ENCODE peak calls at places on chromosome 3, in five cellular contexts. F, I, W, X and P are unnamed samples.

GRCh38 chr3:4687167-4687566 is 194.0 kb downstream of the ITPR1 start:
- DNase-seq in F (no peak), X (no peak), I (no peak), W (peak; percentile 25), P (no peak)

GRCh38 chr3:144018776-144019175 is 47.2 kb downstream of the DIPK2A start:
- DNase-seq in I (no peak), X (no peak), F (no peak), W (no peak), P (no peak)

GRCh38 chr3:12979947-12980487 is 93.2 kb downstream of the IQSEC1 start:
- DNase-seq in W (no peak), I (no peak), X (no peak), F (no peak), P (no peak)

GRCh38 chr3:120985242-120985641 is 77.2 kb downstream of the STXBP5L start:
- DNase-seq in X (no peak), I (no peak), W (no peak), F (no peak), P (no peak)

GRCh38 chr3:66138336-66139234 is 82.2 kb upstream of the SLC25A26 start:
- DNase-seq in X (no peak), F (peak; percentile 67), W (peak; percentile 65), I (peak; percentile 72), P (peak; percentile 48)

GRCh38 chr3:43580181-43580580 is 41.6 kb downstream of the ANO10 start:
- DNase-seq in W (no peak), X (no peak), F (no peak), I (no peak), P (no peak)

GRCh38 chr3:57974796-57975388 is 33.3 kb upstream of the FLNB start:
- DNase-seq in X (no peak), F (no peak), I (no peak), W (peak; percentile 96), P (no peak)

GRCh38 chr3:141605883-141606282 is 119.1 kb downstream of the RASA2 start:
- DNase-seq in F (no peak), W (no peak), X (no peak), I (no peak), P (no peak)

GRCh38 chr3:165159760-165160421 is 36.3 kb downstream of the SLITRK3 start:
- DNase-seq in I (no peak), W (no peak), F (no peak), X (no peak), P (no peak)

GRCh38 chr3:106628407-106628806 is 748.8 kb upstream of the CCDC54 start:
- DNase-seq in X (no peak), I (no peak), W (no peak), F (no peak), P (no peak)

GRCh38 chr3:21158801-21159564 is 592.0 kb downstream of the ZNF385D start:
- DNase-seq in I (no peak), W (no peak), X (no peak), F (no peak), P (no peak)

GRCh38 chr3:56836276-56837163 is 34.8 kb upstream of the ARHGEF3 start:
- DNase-seq in I (no peak), F (no peak), X (no peak), W (peak; percentile 46), P (no peak)

GRCh38 chr3:37628711-37629301 is 232.9 kb upstream of the CTDSPL start:
- DNase-seq in W (no peak), F (no peak), I (peak; percentile 47), X (no peak), P (no peak)

GRCh38 chr3:24025805-24026204 is 80.7 kb downstream of the NR1D2 start:
- DNase-seq in X (no peak), F (no peak), W (no peak), I (no peak), P (no peak)

GRCh38 chr3:101824691-101825090 is 24.6 kb upstream of the NFKBIZ start:
- DNase-seq in W (no peak), F (no peak), I (no peak), X (no peak), P (no peak)

GRCh38 chr3:42911551-42911950 is 5.6 kb downstream of the ZNF662 start:
- DNase-seq in I (no peak), W (no peak), F (no peak), X (no peak), P (no peak)

GRCh38 chr3:46887980-46888494 is 10.5 kb downstream of the PTH1R start:
- DNase-seq in X (no peak), W (no peak), I (no peak), F (no peak), P (peak; percentile 72)

GRCh38 chr3:127632441-127632840 is 3.5 kb downstream of the PODXL2 start:
- DNase-seq in F (no peak), X (no peak), I (no peak), W (no peak), P (no peak)

GRCh38 chr3:88105325-88105724 is 44.4 kb upstream of the C3orf38 start:
- DNase-seq in F (no peak), X (no peak), W (no peak), I (no peak), P (no peak)

GRCh38 chr3:169666079-169666436 is 2.5 kb upstream of the MECOM start:
- DNase-seq in W (no peak), F (no peak), I (no peak), X (no peak), P (no peak)

GRCh38 chr3:12705981-12706380 is 42.1 kb upstream of the RAF1 start:
- DNase-seq in X (no peak), W (no peak), F (no peak), I (no peak), P (no peak)

GRCh38 chr3:21902956-21903355 is 151.9 kb upstream of the ZNF385D start:
- DNase-seq in X (no peak), I (no peak), W (no peak), F (no peak), P (no peak)

GRCh38 chr3:153596402-153596801 is 434.4 kb downstream of the RAP2B start:
- DNase-seq in I (no peak), W (no peak), X (no peak), F (no peak), P (no peak)

GRCh38 chr3:153595186-153595815 is 433.3 kb downstream of the RAP2B start:
- DNase-seq in X (no peak), I (peak; percentile 23), F (no peak), W (peak; percentile 18), P (peak; percentile 6)

GRCh38 chr3:153591566-153592221 is 429.7 kb downstream of the RAP2B start:
- DNase-seq in X (no peak), F (no peak), W (no peak), I (no peak), P (no peak)
- TF ChIP-seq SUZ12 in X (no peak), F (no peak), W (no peak), I (no peak), P (no peak)

GRCh38 chr3:123370819-123371218 is 78.1 kb downstream of the ADCY5 start:
- DNase-seq in X (no peak), F (no peak), W (no peak), I (no peak), P (no peak)
- TF ChIP-seq SUZ12 in X (no peak), F (no peak), W (no peak), I (no peak), P (no peak)

GRCh38 chr3:194276768-194277546 is 74.2 kb downstream of the CPN2 start:
- DNase-seq in F (no peak), X (no peak), W (no peak), I (no peak), P (no peak)
- TF ChIP-seq SUZ12 in F (no peak), X (no peak), W (no peak), I (no peak), P (no peak)

DNA sequence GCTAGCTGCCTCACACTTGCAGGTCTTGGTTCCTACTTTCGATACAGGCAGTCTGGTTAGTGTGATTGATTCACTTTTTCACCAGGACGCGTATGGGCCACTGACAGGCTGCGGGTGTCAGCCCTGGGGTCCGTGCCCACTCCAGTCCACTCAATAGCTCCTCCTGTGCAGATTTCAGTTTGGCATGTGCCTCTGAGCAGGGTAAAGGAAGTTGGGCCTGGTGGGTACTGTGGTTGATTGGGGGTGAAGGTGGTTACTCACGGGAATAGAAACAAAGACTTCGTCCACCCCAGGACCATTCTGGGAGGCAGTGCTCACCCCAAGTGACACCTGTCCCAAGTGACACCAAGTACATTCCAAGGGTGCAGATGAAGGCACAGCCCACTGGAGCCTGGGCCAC is 62.3 kb downstream of the EPHB1 start:
- DNase-seq in W (no peak), I (no peak), X (no peak), F (no peak), P (no peak)
- TF ChIP-seq SUZ12 in W (no peak), I (no peak), X (no peak), F (no peak), P (no peak)